ENCODE peak calls at places on chromosome 14, in nine cellular contexts. One of them, this sample, is unnamed.

GRCh38 chr14:53793790-53794560 is 162.7 kb downstream of the BMP4 start:
- DNase-seq in NCI-H1436: no peak
- DNase-seq in heart left ventricle: no peak
- DNase-seq in GOT3: no peak
- DNase-seq in NCI-H524: no peak
- DNase-seq in ovary: no peak
- DNase-seq in fibroblast of villous mesenchyme: no peak
- DNase-seq in stimulated activated CD8-positive, alpha-beta memory T cell treated with anti-CD3 and anti-CD28 coated beads, Interleukin-7, amount 100 ng/mL, for 1 hour: no peak
- DNase-seq in stimulated activated naive CD8-positive, alpha-beta T cell treated with anti-CD3 and anti-CD28 coated beads, Interleukin-15, Interleukin-2, amounts not matched to agents 100 U/mL and 50 U/mL, for 24 hours: no peak
- DNase-seq in this sample: no peak

GRCh38 chr14:71204231-71204630 is 297.0 kb downstream of the PCNX1 start:
- DNase-seq in NCI-H1436: no peak
- DNase-seq in heart left ventricle: no peak
- DNase-seq in GOT3: no peak
- DNase-seq in NCI-H524: no peak
- DNase-seq in ovary: no peak
- DNase-seq in fibroblast of villous mesenchyme: no peak
- DNase-seq in stimulated activated CD8-positive, alpha-beta memory T cell treated with anti-CD3 and anti-CD28 coated beads, Interleukin-7, amount 100 ng/mL, for 1 hour: no peak
- DNase-seq in stimulated activated naive CD8-positive, alpha-beta T cell treated with anti-CD3 and anti-CD28 coated beads, Interleukin-15, Interleukin-2, amounts not matched to agents 100 U/mL and 50 U/mL, for 24 hours: no peak
- DNase-seq in this sample: no peak

GRCh38 chr14:89600950-89601826 is 184.2 kb upstream of the FOXN3 start:
- DNase-seq in NCI-H1436: no peak
- DNase-seq in heart left ventricle: no peak
- DNase-seq in GOT3: no peak
- DNase-seq in NCI-H524: no peak
- DNase-seq in ovary: no peak
- DNase-seq in fibroblast of villous mesenchyme: peak; percentile 59
- DNase-seq in stimulated activated CD8-positive, alpha-beta memory T cell treated with anti-CD3 and anti-CD28 coated beads, Interleukin-7, amount 100 ng/mL, for 1 hour: no peak
- DNase-seq in stimulated activated naive CD8-positive, alpha-beta T cell treated with anti-CD3 and anti-CD28 coated beads, Interleukin-15, Interleukin-2, amounts not matched to agents 100 U/mL and 50 U/mL, for 24 hours: no peak
- DNase-seq in this sample: no peak

GRCh38 chr14:22666203-22666893 is 22.2 kb upstream of the OR6J1 start:
- DNase-seq in NCI-H1436: no peak
- DNase-seq in heart left ventricle: no peak
- DNase-seq in GOT3: no peak
- DNase-seq in NCI-H524: no peak
- DNase-seq in ovary: no peak
- DNase-seq in fibroblast of villous mesenchyme: no peak
- DNase-seq in stimulated activated CD8-positive, alpha-beta memory T cell treated with anti-CD3 and anti-CD28 coated beads, Interleukin-7, amount 100 ng/mL, for 1 hour: no peak
- DNase-seq in stimulated activated naive CD8-positive, alpha-beta T cell treated with anti-CD3 and anti-CD28 coated beads, Interleukin-15, Interleukin-2, amounts not matched to agents 100 U/mL and 50 U/mL, for 24 hours: no peak
- DNase-seq in this sample: no peak

GRCh38 chr14:71789005-71789404 is 143.2 kb upstream of the RGS6 start:
- DNase-seq in NCI-H1436: no peak
- DNase-seq in heart left ventricle: no peak
- DNase-seq in GOT3: no peak
- DNase-seq in NCI-H524: no peak
- DNase-seq in ovary: no peak
- DNase-seq in fibroblast of villous mesenchyme: no peak
- DNase-seq in stimulated activated CD8-positive, alpha-beta memory T cell treated with anti-CD3 and anti-CD28 coated beads, Interleukin-7, amount 100 ng/mL, for 1 hour: no peak
- DNase-seq in stimulated activated naive CD8-positive, alpha-beta T cell treated with anti-CD3 and anti-CD28 coated beads, Interleukin-15, Interleukin-2, amounts not matched to agents 100 U/mL and 50 U/mL, for 24 hours: no peak
- DNase-seq in this sample: no peak

GRCh38 chr14:20489093-20489994 is 16.0 kb upstream of the RNASE10 start:
- DNase-seq in NCI-H1436: no peak
- DNase-seq in heart left ventricle: peak; percentile 19
- DNase-seq in GOT3: no peak
- DNase-seq in NCI-H524: no peak
- DNase-seq in ovary: no peak
- DNase-seq in fibroblast of villous mesenchyme: no peak
- DNase-seq in stimulated activated CD8-positive, alpha-beta memory T cell treated with anti-CD3 and anti-CD28 coated beads, Interleukin-7, amount 100 ng/mL, for 1 hour: no peak
- DNase-seq in stimulated activated naive CD8-positive, alpha-beta T cell treated with anti-CD3 and anti-CD28 coated beads, Interleukin-15, Interleukin-2, amounts not matched to agents 100 U/mL and 50 U/mL, for 24 hours: no peak
- DNase-seq in this sample: no peak

GRCh38 chr14:96104469-96105057 is 65.4 kb downstream of the C14orf132 start:
- DNase-seq in NCI-H1436: no peak
- DNase-seq in heart left ventricle: peak; percentile 33
- DNase-seq in GOT3: peak; percentile 26
- DNase-seq in NCI-H524: peak; percentile 98
- DNase-seq in ovary: peak; percentile 39
- DNase-seq in fibroblast of villous mesenchyme: peak; percentile 100
- DNase-seq in stimulated activated CD8-positive, alpha-beta memory T cell treated with anti-CD3 and anti-CD28 coated beads, Interleukin-7, amount 100 ng/mL, for 1 hour: no peak
- DNase-seq in stimulated activated naive CD8-positive, alpha-beta T cell treated with anti-CD3 and anti-CD28 coated beads, Interleukin-15, Interleukin-2, amounts not matched to agents 100 U/mL and 50 U/mL, for 24 hours: no peak
- DNase-seq in this sample: no peak

GRCh38 chr14:24066490-24067132 is 4.8 kb upstream of the CPNE6 start:
- DNase-seq in NCI-H1436: no peak
- DNase-seq in heart left ventricle: no peak
- DNase-seq in GOT3: no peak
- DNase-seq in NCI-H524: no peak
- DNase-seq in ovary: no peak
- DNase-seq in fibroblast of villous mesenchyme: no peak
- DNase-seq in stimulated activated CD8-positive, alpha-beta memory T cell treated with anti-CD3 and anti-CD28 coated beads, Interleukin-7, amount 100 ng/mL, for 1 hour: no peak
- DNase-seq in stimulated activated naive CD8-positive, alpha-beta T cell treated with anti-CD3 and anti-CD28 coated beads, Interleukin-15, Interleukin-2, amounts not matched to agents 100 U/mL and 50 U/mL, for 24 hours: no peak
- DNase-seq in this sample: no peak

GRCh38 chr14:101350021-101350420 is 211.3 kb upstream of the DIO3 start:
- DNase-seq in NCI-H1436: no peak
- DNase-seq in heart left ventricle: no peak
- DNase-seq in GOT3: no peak
- DNase-seq in NCI-H524: no peak
- DNase-seq in ovary: no peak
- DNase-seq in fibroblast of villous mesenchyme: no peak
- DNase-seq in stimulated activated CD8-positive, alpha-beta memory T cell treated with anti-CD3 and anti-CD28 coated beads, Interleukin-7, amount 100 ng/mL, for 1 hour: no peak
- DNase-seq in stimulated activated naive CD8-positive, alpha-beta T cell treated with anti-CD3 and anti-CD28 coated beads, Interleukin-15, Interleukin-2, amounts not matched to agents 100 U/mL and 50 U/mL, for 24 hours: no peak
- DNase-seq in this sample: no peak

GRCh38 chr14:23405516-23406025 is 2.5 kb downstream of the MYH6 start:
- DNase-seq in NCI-H1436: no peak
- DNase-seq in heart left ventricle: no peak
- DNase-seq in GOT3: no peak
- DNase-seq in NCI-H524: no peak
- DNase-seq in ovary: no peak
- DNase-seq in fibroblast of villous mesenchyme: no peak
- DNase-seq in stimulated activated CD8-positive, alpha-beta memory T cell treated with anti-CD3 and anti-CD28 coated beads, Interleukin-7, amount 100 ng/mL, for 1 hour: no peak
- DNase-seq in stimulated activated naive CD8-positive, alpha-beta T cell treated with anti-CD3 and anti-CD28 coated beads, Interleukin-15, Interleukin-2, amounts not matched to agents 100 U/mL and 50 U/mL, for 24 hours: no peak
- DNase-seq in this sample: no peak

GRCh38 chr14:89701079-89702043 is 253.2 kb downstream of the EFCAB11 start:
- DNase-seq in NCI-H1436: peak; percentile 75
- DNase-seq in heart left ventricle: peak; percentile 92
- DNase-seq in GOT3: peak; percentile 9
- DNase-seq in NCI-H524: peak; percentile 88
- DNase-seq in ovary: peak; percentile 89
- DNase-seq in fibroblast of villous mesenchyme: peak; percentile 72
- DNase-seq in stimulated activated CD8-positive, alpha-beta memory T cell treated with anti-CD3 and anti-CD28 coated beads, Interleukin-7, amount 100 ng/mL, for 1 hour: peak; percentile 70
- DNase-seq in stimulated activated naive CD8-positive, alpha-beta T cell treated with anti-CD3 and anti-CD28 coated beads, Interleukin-15, Interleukin-2, amounts not matched to agents 100 U/mL and 50 U/mL, for 24 hours: peak; percentile 91
- DNase-seq in this sample: peak; percentile 88

GRCh38 chr14:36797634-36798033 is 136.0 kb downstream of the PAX9 start:
- DNase-seq in NCI-H1436: no peak
- DNase-seq in heart left ventricle: no peak
- DNase-seq in GOT3: no peak
- DNase-seq in NCI-H524: no peak
- DNase-seq in ovary: no peak
- DNase-seq in fibroblast of villous mesenchyme: no peak
- DNase-seq in stimulated activated CD8-positive, alpha-beta memory T cell treated with anti-CD3 and anti-CD28 coated beads, Interleukin-7, amount 100 ng/mL, for 1 hour: no peak
- DNase-seq in stimulated activated naive CD8-positive, alpha-beta T cell treated with anti-CD3 and anti-CD28 coated beads, Interleukin-15, Interleukin-2, amounts not matched to agents 100 U/mL and 50 U/mL, for 24 hours: no peak
- DNase-seq in this sample: no peak

This sample was measured in activated T-cell treated with anti-CD3 and anti-CD28 coated beads, Interleukin-2, amount 50 U/mL, for 72 hours.